ENCODE peak calls at places on chromosomes 5 and 9, in five cellular contexts. X is H1, W is transverse colon, I is sigmoid colon, Q is HepG2. G is an unnamed sample.
A peak's percentile ranks its signal among the peaks of the same experiment; 100 is the strongest.

GRCh38 chr9:111036946-111037743 is 1.1 kb downstream of the LPAR1 start:
- DNase-seq in X (no peak), W (no peak), I (no peak), Q (no peak), G (no peak)

GRCh38 chr5:110768138-110768845 is 29.5 kb downstream of the SLC25A46 start:
- DNase-seq in X (no peak), W (no peak), I (no peak), Q (no peak), G (no peak)

GRCh38 chr9:101375546-101375945 is 9.3 kb downstream of the BAAT start:
- DNase-seq in X (no peak), W (no peak), I (no peak), Q (no peak), G (no peak)

GRCh38 chr9:78821126-78821822 is 524.3 kb downstream of the PSAT1 start:
- DNase-seq in X (no peak), W (no peak), I (no peak), Q (peak; percentile 49), G (no peak)

GRCh38 chr9:138037140-138037539 is 159.6 kb downstream of the CACNA1B start:
- DNase-seq in X (no peak), W (no peak), I (peak; percentile 42), Q (no peak), G (peak; percentile 25)

GRCh38 chr5:139930406-139930805 is 112.7 kb downstream of the NRG2 start:
- DNase-seq in X (no peak), W (no peak), I (no peak), Q (no peak), G (no peak)

GRCh38 chr9:77454668-77455067 is 193.5 kb downstream of the GNA14 start:
- DNase-seq in X (no peak), W (no peak), I (no peak), Q (no peak), G (no peak)

GRCh38 chr5:89989831-89990230 is 419.7 kb downstream of the CETN3 start:
- DNase-seq in X (no peak), W (no peak), I (no peak), Q (no peak), G (no peak)

GRCh38 chr5:97658116-97658900 is 475.3 kb upstream of the RIOK2 start:
- DNase-seq in X (no peak), W (no peak), I (no peak), Q (no peak), G (no peak)

GRCh38 chr9:34559616-34560546 is 29.6 kb downstream of the CNTFR start:
- DNase-seq in X (no peak), W (peak; percentile 60), I (no peak), Q (peak; percentile 21), G (no peak)

GRCh38 chr9:15182755-15183154 is 124.3 kb downstream of the TTC39B start:
- DNase-seq in X (no peak), W (no peak), I (no peak), Q (no peak), G (no peak)

GRCh38 chr5:141869514-141869913 is 8.7 kb downstream of the PCDH1 start:
- DNase-seq in X (no peak), W (peak; percentile 86), I (no peak), Q (no peak), G (no peak)

GRCh38 chr9:137694962-137695875 is 76.4 kb downstream of the EHMT1 start:
- DNase-seq in X (peak; percentile 54), W (peak; percentile 65), I (no peak), Q (peak; percentile 64), G (no peak)

GRCh38 chr9:81680006-81680405 is 9.3 kb downstream of the TLE1 start:
- DNase-seq in X (no peak), W (no peak), I (no peak), Q (no peak), G (peak; percentile 21)

GRCh38 chr5:99122976-99123375 is 194.2 kb upstream of the CHD1 start:
- DNase-seq in X (no peak), W (no peak), I (no peak), Q (no peak), G (no peak)

GRCh38 chr5:100424787-100425186 is 110.4 kb upstream of the FAM174A start:
- DNase-seq in X (no peak), W (no peak), I (no peak), Q (no peak), G (no peak)

GRCh38 chr9:21326526-21327139 is 8.6 kb downstream of the KLHL9 start:
- DNase-seq in X (no peak), W (no peak), I (no peak), Q (peak; percentile 39), G (no peak)

GRCh38 chr9:12794024-12794799 is 19.4 kb downstream of the LURAP1L start:
- DNase-seq in X (no peak), W (no peak), I (no peak), Q (peak; percentile 35), G (no peak)

GRCh38 chr5:174145821-174146220 is 100.3 kb downstream of the NSG2 start:
- DNase-seq in X (no peak), W (no peak), I (no peak), Q (no peak), G (no peak)

GRCh38 chr9:70994582-70994981 is 126.8 kb downstream of the TRPM3 start:
- DNase-seq in X (no peak), W (no peak), I (no peak), Q (no peak), G (no peak)

GRCh38 chr9:130336027-130336595 is 70.6 kb downstream of the HMCN2 start:
- DNase-seq in X (no peak), W (no peak), I (no peak), Q (no peak), G (no peak)

GRCh38 chr5:132674671-132675506 is 1.1 kb downstream of the IL4 start:
- DNase-seq in X (no peak), W (no peak), I (no peak), Q (peak; percentile 24), G (no peak)
- TF ChIP-seq EP300 in X (no peak), W (no peak), I (no peak), Q (no peak), G (no peak)

GRCh38 chr9:120913673-120914266 is 12.8 kb downstream of the TRAF1 start:
- DNase-seq in X (no peak), W (no peak), I (no peak), Q (no peak), G (no peak)

GRCh38 chr9:120912958-120913672 is 13.5 kb downstream of the TRAF1 start:
- DNase-seq in X (no peak), W (no peak), I (no peak), Q (no peak), G (no peak)

GRCh38 chr9:120910643-120911042 is 16.0 kb downstream of the TRAF1 start:
- DNase-seq in X (no peak), W (no peak), I (no peak), Q (no peak), G (no peak)

GRCh38 chr9:120909904-120910303 is 16.7 kb downstream of the TRAF1 start:
- DNase-seq in X (no peak), W (no peak), I (no peak), Q (no peak), G (no peak)

GRCh38 chr9:120911295-120911843 is 15.2 kb downstream of the TRAF1 start:
- DNase-seq in X (no peak), W (no peak), I (no peak), Q (no peak), G (no peak)
- TF ChIP-seq POLR2A in X (no peak), W (no peak), I (no peak), Q (no peak), G (no peak)

DNA sequence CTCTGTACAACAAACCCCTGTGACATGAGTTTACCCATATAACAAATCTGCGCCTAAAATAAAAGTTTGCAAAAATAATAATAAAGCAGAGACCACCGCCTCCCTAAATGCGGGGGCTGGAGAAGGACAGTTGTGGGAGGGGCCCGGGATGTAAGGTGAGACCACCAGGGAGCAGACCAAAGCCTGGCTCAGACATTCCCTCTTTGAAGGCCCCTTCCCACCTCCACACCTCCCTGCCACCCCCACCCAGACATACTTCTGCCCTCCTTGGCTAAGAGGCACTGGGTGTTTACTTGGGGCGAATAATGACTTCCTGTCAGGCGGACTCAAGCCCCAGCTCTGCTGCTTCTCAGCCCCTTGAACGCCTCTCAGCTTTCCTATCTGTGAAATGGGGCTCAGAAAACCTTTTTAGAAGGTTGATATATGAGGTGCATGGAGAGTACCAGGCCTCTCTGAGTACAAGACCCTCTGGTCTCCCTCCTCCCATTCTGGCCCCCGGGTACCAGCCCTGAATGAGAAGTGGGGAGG is 58.8 kb upstream of the GGTA1 start:
- DNase-seq in X (no peak), W (no peak), I (no peak), Q (no peak), G (no peak)
- H3K27ac ChIP-seq in X (no peak overlapping the region), W (peak overlapping the region; percentile 74), I (peak overlapping the region; percentile 86), Q (no peak overlapping the region), G (peak overlapping the region; percentile 56)

DNA sequence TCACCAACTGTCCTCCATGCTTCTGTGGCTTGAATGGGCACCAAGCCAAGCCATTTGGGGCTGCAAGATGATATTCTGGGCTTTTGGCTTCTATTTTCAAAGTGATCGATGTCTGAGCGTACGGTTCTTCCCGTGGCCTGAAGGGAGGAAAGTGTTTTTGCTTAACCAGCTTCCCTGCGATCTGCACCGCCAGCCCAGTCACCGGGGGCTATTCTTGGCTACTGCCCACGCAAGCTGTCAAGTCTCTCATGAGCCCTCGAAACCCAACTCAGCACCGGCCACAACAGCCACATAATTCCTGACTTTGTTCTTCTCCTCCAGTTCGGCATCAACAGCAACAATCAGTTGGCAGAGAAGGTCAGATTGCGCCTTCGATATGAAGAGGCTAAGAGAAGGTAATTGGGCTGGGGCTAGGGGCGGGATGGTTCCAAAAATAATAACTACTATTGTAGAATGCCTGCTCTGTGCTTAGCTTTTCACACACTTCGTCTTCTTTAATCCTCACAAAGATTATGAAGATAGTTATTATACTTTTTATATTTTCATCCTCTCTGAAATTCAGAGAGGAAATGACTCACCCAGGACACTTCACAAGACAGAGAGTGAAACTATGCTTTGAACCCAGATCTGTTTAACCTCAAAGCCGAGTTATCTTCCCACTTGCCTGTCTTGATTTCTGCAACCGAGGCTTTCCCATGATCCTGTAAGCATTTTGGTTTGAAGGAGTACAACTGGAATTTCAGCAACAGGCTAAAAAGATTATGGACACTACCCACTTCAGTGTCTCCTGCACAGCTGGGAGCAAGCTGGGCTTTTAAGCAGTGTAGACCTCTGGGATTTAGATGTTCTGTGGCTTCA is 76.4 kb upstream of the RARS1 start:
- DNase-seq in X (no peak), W (no peak), I (peak; percentile 62), Q (no peak), G (no peak)
- TF ChIP-seq EP300 in X (no peak), W (no peak), I (no peak), Q (no peak), G (no peak)

DNA sequence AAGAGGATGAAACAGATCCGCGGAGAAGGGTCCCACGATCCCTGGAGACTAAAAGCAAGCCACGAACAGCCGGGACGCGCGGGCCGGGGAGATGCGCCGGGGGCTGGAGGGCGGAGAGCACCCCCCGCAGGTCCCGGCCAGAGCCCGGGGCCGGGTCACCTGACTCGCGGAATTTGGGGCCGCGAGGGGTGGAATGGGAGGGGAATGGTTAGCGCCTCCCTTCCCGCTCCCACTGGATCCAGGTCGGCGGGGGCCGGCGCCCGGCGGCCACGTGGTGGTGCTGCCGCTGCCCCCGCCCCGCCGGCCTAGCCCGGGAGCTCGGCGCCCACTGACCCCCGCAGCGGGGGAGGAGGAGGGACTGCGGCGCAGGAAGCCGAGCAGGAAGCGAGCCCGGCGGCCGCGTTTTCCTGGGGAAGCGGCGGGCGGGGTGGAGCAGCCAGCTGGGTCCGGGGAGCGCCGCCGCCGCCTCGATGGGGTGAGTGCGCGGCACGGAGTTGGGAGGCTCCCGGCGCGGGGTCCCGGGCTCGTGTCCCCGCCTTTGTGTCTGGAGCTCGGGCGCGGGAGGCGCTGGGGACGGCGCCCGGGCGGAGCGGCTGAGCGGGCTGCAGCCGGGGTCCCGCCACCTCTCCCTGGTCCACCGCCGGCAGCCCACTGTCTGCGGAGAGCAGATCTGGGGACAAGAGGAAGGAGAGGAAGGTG is at the start of gene RAI14:
- DNase-seq in X (peak; percentile 47), W (peak; percentile 73), I (peak; percentile 94), Q (peak; percentile 41), G (peak; percentile 81)
- TF ChIP-seq POLR2A in X (peak; percentile 38), W (peak; percentile 8), I (peak; percentile 29), Q (peak; percentile 37), G (no peak)